ENCODE peak calls at places on chromosomes 4 and X, in five cellular contexts. One of them, this sample, is unnamed.

GRCh38 chrX:2385224-2385623 is 115.6 kb downstream of the DHRSX start:
- DNase-seq in A172: peak
- DNase-seq in CD4-positive, CD25-positive, alpha-beta regulatory T cell: no peak
- DNase-seq in T47D: no peak
- DNase-seq in NCI-H1930: no peak
- DNase-seq in this sample: no peak

GRCh38 chr4:79237836-79238235 is 88.0 kb downstream of the NAA11 start:
- DNase-seq in CD4-positive, CD25-positive, alpha-beta regulatory T cell: no peak
- DNase-seq in A172: no peak
- DNase-seq in NCI-H1930: no peak
- DNase-seq in T47D: no peak
- DNase-seq in this sample: no peak

GRCh38 chr4:153087671-153088194 is 116.5 kb upstream of the TRIM2 start:
- DNase-seq in T47D: no peak
- DNase-seq in CD4-positive, CD25-positive, alpha-beta regulatory T cell: no peak
- DNase-seq in NCI-H1930: no peak
- DNase-seq in A172: no peak
- DNase-seq in this sample: no peak

GRCh38 chr4:16018061-16018676 is 55.2 kb upstream of the FGFBP2 start:
- DNase-seq in A172: no peak
- DNase-seq in T47D: no peak
- DNase-seq in NCI-H1930: no peak
- DNase-seq in CD4-positive, CD25-positive, alpha-beta regulatory T cell: no peak
- DNase-seq in this sample: no peak

GRCh38 chrX:154648931-154649863 is 4.2 kb downstream of the CTAG2 start:
- DNase-seq in A172: no peak
- DNase-seq in T47D: no peak
- DNase-seq in CD4-positive, CD25-positive, alpha-beta regulatory T cell: no peak
- DNase-seq in NCI-H1930: no peak
- DNase-seq in this sample: no peak

GRCh38 chr4:118770741-118771187 is 65.2 kb downstream of the SEC24D start:
- DNase-seq in A172: no peak
- DNase-seq in NCI-H1930: no peak
- DNase-seq in T47D: no peak
- DNase-seq in CD4-positive, CD25-positive, alpha-beta regulatory T cell: no peak
- DNase-seq in this sample: no peak

GRCh38 chrX:2495595-2495994 is 5.2 kb downstream of the DHRSX start:
- DNase-seq in NCI-H1930: no peak
- DNase-seq in A172: no peak
- DNase-seq in T47D: no peak
- DNase-seq in CD4-positive, CD25-positive, alpha-beta regulatory T cell: no peak
- DNase-seq in this sample: no peak

GRCh38 chr4:132124624-132124974 is 1024.5 kb upstream of the PCDH10 start:
- DNase-seq in A172: no peak
- DNase-seq in NCI-H1930: no peak
- DNase-seq in T47D: no peak
- DNase-seq in CD4-positive, CD25-positive, alpha-beta regulatory T cell: no peak
- DNase-seq in this sample: no peak

GRCh38 chr4:108619372-108620100 is 840 bp upstream of the RPL34 start:
- DNase-seq in A172: no peak
- DNase-seq in CD4-positive, CD25-positive, alpha-beta regulatory T cell: peak
- DNase-seq in NCI-H1930: no peak
- DNase-seq in T47D: no peak
- DNase-seq in this sample: no peak

GRCh38 chrX:18683027-18683426 is 11.1 kb upstream of the RS1 start:
- DNase-seq in T47D: no peak
- DNase-seq in NCI-H1930: no peak
- DNase-seq in CD4-positive, CD25-positive, alpha-beta regulatory T cell: no peak
- DNase-seq in A172: no peak
- DNase-seq in this sample: no peak

GRCh38 chrX:125132274-125132673 is 187.4 kb upstream of the TEX13C start:
- DNase-seq in T47D: no peak
- DNase-seq in CD4-positive, CD25-positive, alpha-beta regulatory T cell: no peak
- DNase-seq in NCI-H1930: no peak
- DNase-seq in A172: no peak
- DNase-seq in this sample: peak

GRCh38 chr4:83906561-83906960 is 370.7 kb downstream of the GPAT3 start:
- DNase-seq in T47D: no peak
- DNase-seq in NCI-H1930: no peak
- DNase-seq in CD4-positive, CD25-positive, alpha-beta regulatory T cell: no peak
- DNase-seq in A172: no peak
- DNase-seq in this sample: no peak

GRCh38 chr4:185341841-185342240 is 53.9 kb downstream of the LRP2BP start:
- DNase-seq in A172: no peak
- DNase-seq in T47D: no peak
- DNase-seq in NCI-H1930: no peak
- DNase-seq in CD4-positive, CD25-positive, alpha-beta regulatory T cell: no peak
- DNase-seq in this sample: no peak

GRCh38 chr4:36399762-36400353 is 118.4 kb downstream of the DTHD1 start:
- DNase-seq in A172: peak
- DNase-seq in NCI-H1930: no peak
- DNase-seq in T47D: no peak
- DNase-seq in CD4-positive, CD25-positive, alpha-beta regulatory T cell: peak
- DNase-seq in this sample: peak

GRCh38 chr4:176927664-176928063 is 134.9 kb upstream of the VEGFC start:
- DNase-seq in T47D: no peak
- DNase-seq in NCI-H1930: no peak
- DNase-seq in A172: peak
- DNase-seq in CD4-positive, CD25-positive, alpha-beta regulatory T cell: no peak
- DNase-seq in this sample: peak

GRCh38 chrX:139640259-139640658 is 67.7 kb downstream of the MCF2 start:
- DNase-seq in CD4-positive, CD25-positive, alpha-beta regulatory T cell: no peak
- DNase-seq in NCI-H1930: no peak
- DNase-seq in A172: no peak
- DNase-seq in T47D: no peak
- DNase-seq in this sample: no peak

GRCh38 chr4:8544741-8545438 is 35.3 kb upstream of the GPR78 start:
- DNase-seq in A172: no peak
- DNase-seq in T47D: no peak
- DNase-seq in CD4-positive, CD25-positive, alpha-beta regulatory T cell: no peak
- DNase-seq in NCI-H1930: no peak
- DNase-seq in this sample: no peak

GRCh38 chrX:11759461-11760311 is 1.6 kb downstream of the MSL3 start:
- DNase-seq in T47D: peak
- DNase-seq in A172: peak
- DNase-seq in CD4-positive, CD25-positive, alpha-beta regulatory T cell: peak
- DNase-seq in NCI-H1930: peak
- DNase-seq in this sample: peak

This sample was measured in kidney glomerular epithelial cell.